ENCODE peak calls at places on chromosomes 11 and 22, in four cellular contexts. C is hepatocyte, S is SK-N-SH, Z is K562. O is an unnamed sample.

GRCh38 chr11:119635776-119636175 is 93.2 kb downstream of the NECTIN1 start:
- DNase-seq in C (no peak), S (no peak), Z (no peak), O (no peak)

GRCh38 chr11:134380785-134381184 is 31.3 kb downstream of the B3GAT1 start:
- DNase-seq in Z (no peak), C (no peak), S (no peak), O (no peak)

GRCh38 chr22:42745118-42745517 is 24.4 kb upstream of the A4GALT start:
- DNase-seq in S (no peak), C (peak), Z (no peak), O (no peak)

GRCh38 chr11:75339685-75340409 is 11.6 kb downstream of the ARRB1 start:
- DNase-seq in S (no peak), C (no peak), Z (no peak), O (no peak)

GRCh38 chr11:575324-575995 is 810 bp upstream of the PHRF1 start:
- DNase-seq in S (no peak), Z (peak), C (no peak), O (no peak)

GRCh38 chr22:26471522-26471921 is 12.1 kb downstream of the HPS4 start:
- DNase-seq in S (no peak), Z (no peak), C (peak), O (no peak)

GRCh38 chr11:44747339-44747738 is 20.6 kb downstream of the TSPAN18 start:
- DNase-seq in Z (no peak), S (no peak), C (no peak), O (no peak)

GRCh38 chr22:22891139-22891621 is 3.6 kb downstream of the IGLL5 start:
- DNase-seq in S (no peak), Z (no peak), C (no peak), O (no peak)

GRCh38 chr22:29300807-29301601 is 5.4 kb upstream of the GAS2L1 start:
- DNase-seq in C (no peak), S (peak), Z (no peak), O (no peak)

GRCh38 chr11:31442086-31442485 is 67.3 kb downstream of the IMMP1L start:
- DNase-seq in C (no peak), S (no peak), Z (no peak), O (no peak)

GRCh38 chr11:121661796-121662508 is 209.2 kb upstream of the SORL1-AS1 start:
- DNase-seq in C (no peak), S (no peak), Z (no peak), O (no peak)

GRCh38 chr11:96317576-96317975 is 25.4 kb downstream of the MAML2 start:
- DNase-seq in S (no peak), Z (no peak), C (no peak), O (no peak)

GRCh38 chr22:32469799-32470212 is 4.8 kb upstream of the FBXO7 start:
- DNase-seq in S (peak), C (peak), Z (peak), O (no peak)

GRCh38 chr11:30789270-30789669 is 203.1 kb upstream of the MPPED2 start:
- DNase-seq in C (no peak), S (no peak), Z (no peak), O (no peak)

GRCh38 chr22:48897959-48898358 is 929.7 kb downstream of the BRD1 start:
- DNase-seq in S (no peak), Z (no peak), C (no peak), O (no peak)

GRCh38 chr11:123460006-123460700 is 30.1 kb downstream of the GRAMD1B start:
- DNase-seq in S (no peak), Z (no peak), C (no peak), O (no peak)

GRCh38 chr11:90747057-90747456 is 524.2 kb upstream of the CHORDC1 start:
- DNase-seq in Z (no peak), S (no peak), C (no peak), O (no peak)

GRCh38 chr11:92253945-92254344 is 29.3 kb downstream of the FAT3 start:
- DNase-seq in Z (no peak), C (no peak), S (no peak), O (no peak)

GRCh38 chr11:86977441-86978050 is 22.4 kb upstream of the FZD4 start:
- DNase-seq in Z (no peak), C (no peak), S (no peak), O (no peak)

DNA sequence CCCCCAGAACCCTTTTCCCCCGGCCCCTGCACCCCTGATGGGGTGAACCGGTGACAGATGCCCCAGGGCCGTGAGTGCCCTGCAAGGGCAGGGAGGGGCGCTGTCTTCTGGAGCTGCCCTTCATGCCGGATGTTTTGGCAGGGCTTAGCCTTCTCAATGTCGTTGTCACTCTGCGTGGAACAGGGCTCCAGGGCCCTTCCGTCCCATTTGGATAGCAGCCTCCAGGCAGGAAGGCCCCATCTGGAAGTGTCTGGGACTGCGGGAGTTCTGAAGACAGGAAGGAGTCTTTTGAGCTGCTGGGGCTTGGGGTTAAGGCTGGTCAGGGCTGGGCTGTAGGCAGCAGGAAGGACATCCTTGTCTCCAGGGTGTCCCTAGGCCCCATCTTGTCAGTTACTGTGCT is 4.6 kb downstream of the FRMD8 start:
- DNase-seq in Z (no peak), C (no peak), S (no peak), O (peak)
- TF ChIP-seq CTCF in Z (no peak), C (no peak), S (no peak), O (no peak)

GRCh38 chr22:30575859-30576258 is 1.4 kb upstream of the GAL3ST1 start:
- DNase-seq in S (no peak), Z (no peak), C (no peak), O (no peak)

GRCh38 chr22:30572840-30573593 is 1.4 kb downstream of the GAL3ST1 start:
- DNase-seq in S (no peak), C (peak), Z (no peak), O (peak)

GRCh38 chr22:30574095-30574981 is at the start of gene GAL3ST1:
- DNase-seq in Z (no peak), S (peak), C (peak), O (peak)

GRCh38 chr22:30573594-30574094 is 821 bp downstream of the GAL3ST1 start:
- DNase-seq in S (no peak), C (peak), Z (no peak), O (no peak)

GRCh38 chr22:30575011-30575671 is 676 bp upstream of the GAL3ST1 start:
- DNase-seq in S (peak), Z (no peak), C (peak), O (no peak)
- TF ChIP-seq CTCF in S (no peak), Z (no peak), C (peak), O (peak)

GRCh38 chr11:95200781-95201457 is 30.1 kb downstream of the SESN3 start:
- DNase-seq in Z (no peak), S (no peak), C (no peak), O (no peak)
- TF ChIP-seq CTCF in Z (no peak), S (no peak), C (no peak), O (no peak)

GRCh38 chr11:34839969-34840368 is 76.2 kb downstream of the APIP start:
- DNase-seq in S (no peak), Z (no peak), C (no peak), O (no peak)

GRCh38 chr11:34833602-34834001 is 82.6 kb downstream of the APIP start:
- DNase-seq in Z (no peak), C (no peak), S (no peak), O (no peak)

GRCh38 chr11:34840736-34841386 is 75.3 kb downstream of the APIP start:
- DNase-seq in Z (peak), C (peak), S (peak), O (no peak)

GRCh38 chr11:34837246-34837856 is 78.8 kb downstream of the APIP start:
- DNase-seq in C (no peak), S (no peak), Z (no peak), O (no peak)
- TF ChIP-seq CTCF in C (no peak), S (no peak), Z (peak), O (no peak)

DNA sequence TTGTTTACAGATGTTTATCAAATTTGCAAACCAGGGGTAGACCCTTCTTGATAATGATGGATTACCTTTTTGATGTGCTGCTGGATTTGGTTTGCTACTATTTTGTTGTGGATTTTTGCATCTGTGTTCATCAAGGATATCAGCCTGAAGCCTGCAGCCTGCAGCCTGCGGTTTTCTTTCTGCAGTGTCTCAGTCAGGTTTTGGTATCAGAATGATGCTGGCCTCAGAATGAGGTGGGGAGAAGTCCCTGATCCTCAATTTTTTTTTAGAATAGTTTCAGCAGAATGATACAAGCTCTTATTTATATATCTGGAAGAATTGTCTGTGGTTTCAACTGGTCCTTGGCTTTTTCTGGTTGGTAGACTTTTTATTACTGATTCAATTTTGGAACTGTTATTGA is 19.7 kb upstream of the RAB38 start:
- DNase-seq in S (no peak), C (no peak), Z (no peak), O (no peak)
- TF ChIP-seq CTCF in S (no peak), C (no peak), Z (no peak), O (no peak)

GRCh38 chr11:80136991-80137390 is 696.2 kb upstream of the TENM4 start:
- DNase-seq in Z (no peak), S (no peak), C (no peak), O (no peak)
- TF ChIP-seq CTCF in Z (no peak), S (no peak), C (no peak), O (no peak)

GRCh38 chr11:60703374-60703773 is 4.0 kb downstream of the MS4A8 start:
- DNase-seq in Z (no peak), S (no peak), C (no peak), O (no peak)

GRCh38 chr11:60705895-60706294 is 6.5 kb downstream of the MS4A8 start:
- DNase-seq in C (no peak), Z (no peak), S (no peak), O (no peak)

GRCh38 chr11:60701509-60701818 is 2.1 kb downstream of the MS4A8 start:
- DNase-seq in S (no peak), Z (no peak), C (no peak), O (no peak)

GRCh38 chr11:60699282-60699681 is at the start of gene MS4A8:
- DNase-seq in C (no peak), S (no peak), Z (no peak), O (no peak)

DNA sequence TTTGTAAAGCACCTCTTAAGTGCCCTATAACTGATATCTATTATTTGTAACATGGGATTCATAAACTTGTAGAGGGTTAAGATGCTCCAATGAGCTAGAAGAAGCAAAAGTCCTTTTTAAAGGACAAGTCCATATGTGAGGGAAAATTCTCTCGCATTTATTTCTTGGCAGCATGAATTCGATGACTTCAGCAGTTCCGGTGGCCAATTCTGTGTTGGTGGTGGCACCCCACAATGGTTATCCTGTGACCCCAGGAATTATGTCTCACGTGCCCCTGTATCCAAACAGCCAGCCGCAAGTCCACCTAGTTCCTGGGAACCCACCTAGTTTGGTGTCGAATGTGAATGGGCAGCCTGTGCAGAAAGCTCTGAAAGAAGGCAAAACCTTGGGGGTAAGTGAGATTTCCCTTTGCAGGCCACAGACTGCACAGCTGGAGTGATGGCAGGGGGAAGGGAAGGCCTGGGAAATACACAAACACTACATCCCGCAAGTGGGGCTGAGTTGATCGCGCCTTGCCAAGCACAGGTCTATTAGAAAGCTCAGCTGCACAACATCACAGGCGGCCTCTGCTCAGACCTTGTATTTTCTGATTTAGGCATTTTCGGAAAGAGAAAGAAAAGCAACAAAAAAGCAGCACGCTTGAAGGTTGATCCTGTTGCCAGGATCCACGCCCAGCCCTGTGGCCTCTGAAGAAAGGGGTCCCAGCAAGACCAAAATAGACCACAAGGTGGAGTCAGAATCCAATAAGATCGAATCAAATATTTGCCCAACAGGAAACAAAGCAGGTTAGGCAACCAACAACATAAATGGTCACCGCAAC is 1.5 kb downstream of the MS4A8 start:
- DNase-seq in C (peak), Z (peak), S (peak), O (peak)
- TF ChIP-seq CTCF in C (peak), Z (peak), S (peak), O (peak)

GRCh38 chr11:10751581-10751940 is 515 bp downstream of the CTR9 start:
- DNase-seq in S (no peak), C (peak), Z (no peak), O (no peak)

GRCh38 chr11:10752061-10752460 is 1.0 kb downstream of the CTR9 start:
- DNase-seq in C (no peak), S (no peak), Z (no peak), O (no peak)

GRCh38 chr11:10752486-10752885 is 1.4 kb downstream of the CTR9 start:
- DNase-seq in S (no peak), Z (no peak), C (no peak), O (no peak)

GRCh38 chr11:10749476-10749875 is 1.6 kb upstream of the CTR9 start:
- DNase-seq in Z (peak), C (no peak), S (no peak), O (no peak)

GRCh38 chr11:10750838-10751580 is at the start of gene CTR9:
- DNase-seq in C (peak), S (peak), Z (peak), O (peak)
- TF ChIP-seq CTCF in C (peak), S (peak), Z (peak), O (no peak)

GRCh38 chr11:130125638-130126037 is 33.9 kb upstream of the ST14 start:
- DNase-seq in Z (no peak), S (no peak), C (no peak), O (no peak)

GRCh38 chr11:130122141-130122575 is 37.4 kb upstream of the ST14 start:
- DNase-seq in S (no peak), Z (no peak), C (no peak), O (no peak)

GRCh38 chr11:130123414-130124040 is 36.1 kb upstream of the ST14 start:
- DNase-seq in C (no peak), Z (no peak), S (no peak), O (no peak)

GRCh38 chr11:130121430-130121978 is 38.1 kb upstream of the ST14 start:
- DNase-seq in Z (no peak), S (no peak), C (no peak), O (no peak)

GRCh38 chr11:130124096-130124495 is 35.5 kb upstream of the ST14 start:
- DNase-seq in C (peak), Z (no peak), S (no peak), O (no peak)
- TF ChIP-seq CTCF in C (no peak), Z (no peak), S (no peak), O (no peak)

O was measured in neural crest cell.